ENCODE peak calls at places on chromosomes 5 and 9, in seven cellular contexts. L is activated CD8-positive, alpha-beta T cell treated with anti-CD3 and anti-CD28 coated beads for 36 hours; A is mesendoderm; I is CD4-positive, alpha-beta T cell; U is GM04504; G is lower lobe of right lung; X is RPMI7951. J is an unnamed sample.

GRCh38 chr5:168328804-168329203 is 37.4 kb downstream of the WWC1 start:
- DNase-seq in L (no peak), A (peak), I (no peak), U (no peak), G (no peak), X (no peak), J (peak)

GRCh38 chr5:172274951-172275753 is 8.4 kb downstream of the UBTD2 start:
- DNase-seq in L (peak), A (peak), I (peak), U (no peak), G (no peak), X (peak), J (no peak)

GRCh38 chr5:40172721-40173120 is 507.0 kb upstream of the PTGER4 start:
- DNase-seq in L (no peak), A (no peak), I (no peak), U (no peak), G (no peak), X (peak), J (no peak)

GRCh38 chr5:15116996-15117395 is 245.4 kb upstream of the ANKH start:
- DNase-seq in L (no peak), A (peak), I (no peak), U (no peak), G (no peak), X (no peak), J (peak)

GRCh38 chr5:177270653-177271052 is 32.9 kb downstream of the RAB24 start:
- DNase-seq in L (no peak), A (no peak), I (no peak), U (no peak), G (no peak), X (no peak), J (no peak)

GRCh38 chr9:95092321-95093072 is 225.0 kb downstream of the FANCC start:
- DNase-seq in L (peak), A (no peak), I (no peak), U (no peak), G (no peak), X (peak), J (peak)

GRCh38 chr5:86175224-86175623 is 442.5 kb upstream of the COX7C start:
- DNase-seq in L (peak), A (peak), I (no peak), U (no peak), G (no peak), X (no peak), J (no peak)

GRCh38 chr5:133944263-133945230 is 23.9 kb downstream of the C5orf15 start:
- DNase-seq in L (peak), A (peak), I (peak), U (no peak), G (no peak), X (peak), J (peak)

GRCh38 chr5:56706504-56706903 is 108.8 kb upstream of the MAP3K1 start:
- DNase-seq in L (no peak), A (no peak), I (no peak), U (no peak), G (no peak), X (no peak), J (no peak)

GRCh38 chr5:160315968-160316367 is 3.6 kb upstream of the CCNJL start:
- DNase-seq in L (no peak), A (peak), I (no peak), U (no peak), G (no peak), X (peak), J (no peak)

GRCh38 chr9:7844283-7844682 is 44.7 kb upstream of the DMAC1 start:
- DNase-seq in L (no peak), A (peak), I (no peak), U (no peak), G (no peak), X (peak), J (peak)

GRCh38 chr5:107340631-107341030 is 330.1 kb downstream of the EFNA5 start:
- DNase-seq in L (no peak), A (no peak), I (no peak), U (no peak), G (no peak), X (no peak), J (no peak)

GRCh38 chr5:56350595-56351170 is 117.6 kb upstream of the ANKRD55 start:
- DNase-seq in L (no peak), A (peak), I (no peak), U (peak), G (peak), X (peak), J (no peak)

J was measured in left kidney.